ENCODE peak calls at places on chromosomes 4 and X, in five cellular contexts. W, Y, F, P and I are unnamed samples.

GRCh38 chr4:158094413-158095110 is 78.3 kb downstream of the GASK1B start:
- DNase-seq in W (no peak), Y (no peak), F (peak; percentile 62), P (no peak), I (no peak)

GRCh38 chr4:110033994-110034393 is 121.3 kb downstream of the EGF start:
- DNase-seq in W (no peak), Y (no peak), F (no peak), P (no peak), I (no peak)

GRCh38 chr4:26721685-26722084 is 137.8 kb downstream of the TBC1D19 start:
- DNase-seq in W (no peak), Y (no peak), F (no peak), P (no peak), I (no peak)

GRCh38 chr4:183658362-183659028 is 490 bp downstream of the RWDD4 start:
- DNase-seq in W (no peak), Y (no peak), F (peak; percentile 23), P (peak; percentile 21), I (peak; percentile 17)

GRCh38 chr4:142777045-142777743 is 68.9 kb downstream of the INPP4B start:
- DNase-seq in W (no peak), Y (no peak), F (no peak), P (no peak), I (no peak)

GRCh38 chrX:100635989-100636320 is 651 bp downstream of the TSPAN6 start:
- DNase-seq in W (no peak), Y (no peak), F (no peak), P (no peak), I (no peak)

GRCh38 chr4:15482346-15482745 is 12.7 kb downstream of the CC2D2A start:
- DNase-seq in W (no peak), Y (no peak), F (no peak), P (no peak), I (no peak)

GRCh38 chr4:139675651-139676050 is 10.0 kb downstream of the MGST2 start:
- DNase-seq in W (no peak), Y (no peak), F (peak; percentile 21), P (no peak), I (no peak)

GRCh38 chrX:118228456-118228855 is 111.8 kb upstream of the KLHL13 start:
- DNase-seq in W (no peak), Y (no peak), F (no peak), P (no peak), I (no peak)